ENCODE peak calls at places on chromosomes 6 and 20, in ten cellular contexts. U is astrocyte; D is stimulated activated CD4-positive, alpha-beta T cell treated with anti-CD3 and anti-CD28 coated beads, Interleukin-12 subunit alpha, Interleukin-12 subunit beta, amount 100 ng/mL, for 48 hours; K is NCI-H2081; Z is nephron progenitor cell; Q is HCT116; S is activated CD4-positive, alpha-beta T cell treated with anti-CD3 and anti-CD28 coated beads for 4 hours; X is DMS79; P is NCI-H1105; J is cardiac muscle cell. G is an unnamed sample.

GRCh38 chr6:128657181-128657580 is 136.8 kb upstream of the PTPRK start:
- DNase-seq in U (peak; percentile 15), D (no peak), K (no peak), Z (no peak), Q (no peak), S (no peak), X (no peak), P (no peak), J (no peak), G (no peak)

GRCh38 chr6:7106752-7107577 is 796 bp upstream of the RREB1 start:
- DNase-seq in U (no peak), D (peak; percentile 45), K (no peak), Z (peak; percentile 48), Q (no peak), S (peak; percentile 66), X (no peak), P (no peak), J (no peak), G (peak; percentile 58)

GRCh38 chr20:57007171-57007540 is 259.3 kb downstream of the BMP7 start:
- DNase-seq in U (no peak), D (no peak), K (no peak), Z (no peak), Q (no peak), S (no peak), X (no peak), P (no peak), J (no peak), G (no peak)

GRCh38 chr6:134637847-134638438 is 312.0 kb downstream of the ALDH8A1 start:
- DNase-seq in U (no peak), D (no peak), K (no peak), Z (no peak), Q (no peak), S (no peak), X (no peak), P (no peak), J (no peak), G (no peak)

GRCh38 chr6:75755704-75756103 is 6.7 kb downstream of the MYO6 start:
- DNase-seq in U (no peak), D (no peak), K (no peak), Z (no peak), Q (no peak), S (no peak), X (no peak), P (no peak), J (no peak), G (no peak)

GRCh38 chr6:137229075-137229759 is 10.0 kb upstream of the IFNGR1 start:
- DNase-seq in U (no peak), D (no peak), K (no peak), Z (no peak), Q (no peak), S (no peak), X (no peak), P (no peak), J (no peak), G (no peak)

GRCh38 chr6:166936079-166936787 is 20.1 kb downstream of the RNASET2 start:
- DNase-seq in U (no peak), D (no peak), K (no peak), Z (peak; percentile 32), Q (no peak), S (no peak), X (no peak), P (no peak), J (no peak), G (no peak)

GRCh38 chr6:12291785-12292604 is 1.8 kb downstream of the EDN1 start:
- DNase-seq in U (peak; percentile 39), D (no peak), K (no peak), Z (no peak), Q (no peak), S (no peak), X (no peak), P (no peak), J (no peak), G (peak; percentile 47)

GRCh38 chr6:71139249-71139648 is 149.4 kb upstream of the OGFRL1 start:
- DNase-seq in U (peak; percentile 67), D (no peak), K (no peak), Z (no peak), Q (no peak), S (no peak), X (no peak), P (no peak), J (no peak), G (no peak)

GRCh38 chr6:124881898-124882579 is 80.2 kb upstream of the RNF217 start:
- DNase-seq in U (peak; percentile 36), D (no peak), K (no peak), Z (no peak), Q (no peak), S (no peak), X (no peak), P (no peak), J (peak; percentile 13), G (no peak)

GRCh38 chr6:101818056-101818455 is 424.5 kb downstream of the GRIK2 start:
- DNase-seq in U (peak; percentile 52), D (no peak), K (no peak), Z (no peak), Q (no peak), S (no peak), X (peak; percentile 9), P (no peak), J (no peak), G (no peak)

GRCh38 chr20:43749734-43750294 is 23.0 kb upstream of the GTSF1L start:
- DNase-seq in U (no peak), D (peak; percentile 73), K (peak; percentile 29), Z (peak; percentile 98), Q (peak; percentile 29), S (peak; percentile 65), X (no peak), P (peak; percentile 63), J (peak; percentile 79), G (peak; percentile 85)

GRCh38 chr6:119390276-119390793 is 40.8 kb upstream of the MAN1A1 start:
- DNase-seq in U (peak; percentile 35), D (no peak), K (no peak), Z (no peak), Q (no peak), S (no peak), X (no peak), P (no peak), J (no peak), G (no peak)

GRCh38 chr20:43949741-43950618 is 35.3 kb downstream of the TOX2 start:
- DNase-seq in U (no peak), D (peak; percentile 42), K (no peak), Z (no peak), Q (no peak), S (peak; percentile 52), X (no peak), P (no peak), J (no peak), G (peak; percentile 59)

GRCh38 chr20:37892001-37892400 is 10.9 kb upstream of the VSTM2L start:
- DNase-seq in U (no peak), D (no peak), K (no peak), Z (no peak), Q (no peak), S (no peak), X (no peak), P (no peak), J (no peak), G (no peak)

GRCh38 chr20:2752631-2753455 is 47.6 kb downstream of the CPXM1 start:
- DNase-seq in U (no peak), D (no peak), K (peak; percentile 36), Z (peak; percentile 71), Q (peak; percentile 31), S (peak; percentile 35), X (peak; percentile 33), P (peak; percentile 67), J (peak; percentile 70), G (peak; percentile 38)

GRCh38 chr6:26598267-26598666 is 1.5 kb downstream of the ABT1 start:
- DNase-seq in U (no peak), D (no peak), K (no peak), Z (no peak), Q (no peak), S (no peak), X (no peak), P (peak; percentile 45), J (no peak), G (no peak)

G was measured in transverse colon.